ENCODE peak calls at places on chromosomes 6 and 20, in seven cellular contexts. J is Panc1, U is breast epithelium, V is WTC11, K is HFFc6, Q is foreskin keratinocyte, P is cardiac muscle cell. H is an unnamed sample.

GRCh38 chr6:146429831-146430230 is 113.8 kb upstream of the RAB32 start:
- DNase-seq in P (no peak), K (no peak), Q (no peak), U (no peak), V (no peak), J (no peak), H (no peak)

GRCh38 chr6:16316741-16317251 is 78.4 kb downstream of the GMPR start:
- DNase-seq in J (no peak), V (peak), U (no peak), Q (peak), K (peak), P (peak), H (no peak)

GRCh38 chr20:61683721-61684120 is 382.0 kb downstream of the TAF4 start:
- DNase-seq in Q (peak), K (no peak), P (no peak), V (no peak), J (no peak), U (no peak), H (no peak)

GRCh38 chr6:144955853-144956252 is 670.7 kb downstream of the UTRN start:
- DNase-seq in Q (peak), J (no peak), V (no peak), U (no peak), P (no peak), K (peak), H (no peak)

GRCh38 chr20:59078231-59078630 is 35.6 kb upstream of the PRELID3B start:
- DNase-seq in J (no peak), P (no peak), Q (peak), K (no peak), V (no peak), U (no peak), H (no peak)

GRCh38 chr6:88561974-88562736 is 396.0 kb upstream of the CNR1 start:
- DNase-seq in V (no peak), Q (no peak), J (no peak), P (no peak), U (no peak), K (no peak), H (no peak)

GRCh38 chr6:127515234-127515793 is 3.8 kb downstream of the MTCL3 start:
- DNase-seq in V (peak), J (no peak), P (peak), U (no peak), K (peak), Q (no peak), H (no peak)

GRCh38 chr6:57102976-57103375 is 13.0 kb downstream of the ZNF451 start:
- DNase-seq in V (no peak), U (no peak), K (no peak), P (no peak), Q (no peak), J (no peak), H (no peak)

GRCh38 chr6:116268589-116269293 is 11.0 kb downstream of the TSPYL1 start:
- DNase-seq in U (no peak), K (peak), J (peak), P (peak), V (no peak), Q (peak), H (no peak)

GRCh38 chr6:45965007-45965406 is 50.7 kb downstream of the CLIC5 start:
- DNase-seq in K (no peak), V (no peak), U (no peak), J (no peak), Q (peak), P (no peak), H (no peak)

GRCh38 chr20:57957397-57958049 is 247.7 kb upstream of the PMEPA1 start:
- DNase-seq in K (peak), J (no peak), U (no peak), P (no peak), Q (no peak), V (no peak), H (no peak)

GRCh38 chr20:8143474-8143873 is 11.4 kb downstream of the PLCB1 start:
- DNase-seq in Q (no peak), P (no peak), V (no peak), J (no peak), K (no peak), U (no peak), H (no peak)

GRCh38 chr6:161922631-161923119 is 648.8 kb upstream of the AGPAT4 start:
- DNase-seq in P (peak), U (no peak), Q (peak), K (no peak), J (peak), V (peak), H (no peak)
- TF ChIP-seq CTCF in P (peak), U (no peak), Q (peak), K (no peak), J (peak), V (no peak), H (peak)

DNA sequence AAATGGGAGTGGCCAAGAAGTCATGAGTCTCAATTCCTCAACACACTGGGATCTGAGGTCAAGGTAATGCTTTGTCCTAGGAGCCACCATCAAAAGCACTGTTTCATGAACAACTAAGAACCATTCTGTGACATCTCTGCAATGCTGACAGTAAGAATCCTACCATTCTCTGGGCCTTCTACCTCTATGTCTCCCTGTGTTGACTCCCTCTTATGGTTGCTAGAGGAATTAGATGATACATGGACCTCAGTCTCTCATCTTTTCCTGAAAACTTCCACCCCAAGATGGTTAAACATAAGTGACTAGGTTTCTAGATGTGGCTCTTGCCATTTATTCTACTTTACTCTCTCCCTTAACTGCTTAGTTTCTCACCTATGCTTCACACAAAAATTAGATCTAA is 9.1 kb downstream of the MTRF1L start:
- DNase-seq in U (no peak), Q (no peak), J (no peak), V (no peak), P (no peak), K (no peak), H (no peak)
- TF ChIP-seq CTCF in U (no peak), Q (peak), J (peak), V (no peak), P (no peak), K (peak), H (peak)

GRCh38 chr6:105562027-105562426 is 159.1 kb upstream of the PREP start:
- DNase-seq in K (no peak), J (no peak), V (no peak), Q (no peak), P (no peak), U (no peak), H (no peak)
- TF ChIP-seq CTCF in K (no peak), J (no peak), V (no peak), Q (no peak), P (no peak), U (no peak), H (no peak)

GRCh38 chr6:4511626-4512010 is 264.6 kb upstream of the CDYL start:
- DNase-seq in K (no peak), P (no peak), J (no peak), U (no peak), V (no peak), Q (no peak), H (no peak)
- TF ChIP-seq CTCF in K (no peak), P (no peak), J (no peak), U (no peak), V (no peak), Q (no peak), H (no peak)

GRCh38 chr20:48905322-48905647 is 16.2 kb upstream of the ARFGEF2 start:
- DNase-seq in J (no peak), K (no peak), P (no peak), U (no peak), V (no peak), Q (no peak), H (no peak)
- TF ChIP-seq CTCF in J (no peak), K (peak), P (no peak), U (no peak), V (no peak), Q (no peak), H (peak)

DNA sequence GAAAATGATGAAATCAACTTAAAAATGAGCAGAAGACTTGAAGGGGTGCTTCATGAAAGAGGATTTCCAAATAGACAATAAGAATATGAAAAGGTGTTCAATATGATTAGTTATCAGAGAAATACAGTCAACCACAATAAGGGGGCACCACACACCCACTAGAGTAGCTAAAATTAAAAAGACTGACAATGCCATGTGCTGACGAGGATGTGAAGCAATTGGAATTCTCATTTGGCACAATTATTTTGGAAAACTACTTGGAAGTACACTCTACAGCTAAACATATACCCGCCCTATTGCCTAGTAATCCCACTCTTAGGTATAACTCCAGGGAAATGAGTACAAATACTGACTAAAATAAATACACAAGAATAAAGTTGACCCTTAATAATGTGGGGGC is 45.0 kb downstream of the MOCS1 start:
- DNase-seq in J (no peak), U (no peak), P (no peak), Q (no peak), V (no peak), K (no peak), H (no peak)
- TF ChIP-seq CTCF in J (no peak), U (no peak), P (no peak), Q (no peak), V (no peak), K (peak), H (no peak)

DNA sequence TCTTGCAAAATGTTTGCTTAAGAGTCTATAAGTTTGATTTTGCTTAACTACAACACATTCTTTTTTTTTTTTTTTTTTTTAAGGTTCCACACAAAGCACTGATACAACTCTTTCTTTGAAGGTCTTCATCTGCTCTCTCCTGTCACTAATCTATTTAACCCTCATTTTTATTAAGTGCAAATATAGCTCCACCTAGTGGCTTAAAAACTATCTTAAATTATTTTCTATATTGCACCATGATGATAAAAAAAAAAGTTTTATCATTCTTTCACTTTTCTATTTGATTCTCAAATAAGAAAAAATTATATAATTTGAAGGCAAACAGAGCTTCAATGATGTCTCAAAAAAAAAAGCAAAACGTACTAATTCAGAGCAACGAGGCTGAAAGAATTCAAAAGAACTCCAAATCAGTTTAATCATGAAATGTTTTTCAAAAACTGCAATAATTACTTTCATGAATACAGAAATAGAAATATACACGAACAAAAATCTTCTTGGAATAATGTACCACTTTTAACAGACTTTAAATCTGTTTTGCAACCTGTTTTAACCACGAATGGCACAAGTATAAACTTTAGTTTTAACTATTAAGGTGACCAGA is 12.8 kb downstream of the ESF1 start:
- DNase-seq in P (peak), K (peak), Q (no peak), V (no peak), J (no peak), U (no peak), H (no peak)
- TF ChIP-seq CTCF in P (peak), K (peak), Q (peak), V (peak), J (peak), U (no peak), H (peak)

DNA sequence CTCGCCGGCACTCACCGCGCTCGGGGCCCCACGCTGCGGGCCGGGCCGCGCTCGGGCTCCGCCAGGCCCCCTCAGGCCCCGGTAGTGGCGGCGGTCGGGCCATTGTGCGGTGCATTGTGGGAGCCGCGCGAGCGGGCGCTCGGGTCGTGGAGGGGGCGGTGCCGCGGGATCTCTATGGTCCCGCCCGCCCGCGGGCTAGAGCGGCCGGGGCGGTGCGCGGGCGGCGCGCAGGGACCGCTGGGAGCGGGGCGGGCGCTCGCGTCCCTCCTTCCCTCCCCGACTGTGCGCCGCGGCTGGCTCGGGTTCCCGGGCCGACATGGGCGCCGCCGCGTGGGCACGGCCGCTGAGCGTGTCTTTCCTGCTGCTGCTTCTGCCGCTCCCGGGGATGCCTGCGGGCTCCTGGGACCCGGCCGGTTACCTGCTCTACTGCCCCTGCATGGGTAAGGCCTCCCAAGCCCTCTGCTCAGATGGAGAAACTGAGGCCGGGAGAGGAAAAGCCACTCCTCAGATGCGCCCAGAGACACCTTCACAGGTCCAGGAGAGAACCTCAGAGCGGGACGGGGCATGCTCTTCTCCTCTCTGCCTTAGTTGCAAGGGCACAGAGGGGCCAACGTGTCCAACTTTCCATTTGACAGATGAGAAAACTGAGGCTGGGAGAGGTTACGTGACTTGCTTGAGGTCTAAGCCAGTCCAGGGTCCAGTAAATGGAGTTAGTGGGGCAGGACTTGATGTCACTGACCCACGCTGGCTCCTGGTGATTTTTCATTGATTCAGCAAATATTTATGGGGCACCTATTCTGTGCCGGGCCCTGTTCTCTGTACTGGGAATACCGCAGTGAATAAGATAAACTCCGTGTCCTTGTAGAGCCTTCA is at the start of the genes PLAGL2 and POFUT1:
- DNase-seq in V (peak), P (peak), U (peak), K (peak), Q (peak), J (peak), H (peak)
- TF ChIP-seq CTCF in V (no peak), P (peak), U (no peak), K (peak), Q (peak), J (no peak), H (peak)

DNA sequence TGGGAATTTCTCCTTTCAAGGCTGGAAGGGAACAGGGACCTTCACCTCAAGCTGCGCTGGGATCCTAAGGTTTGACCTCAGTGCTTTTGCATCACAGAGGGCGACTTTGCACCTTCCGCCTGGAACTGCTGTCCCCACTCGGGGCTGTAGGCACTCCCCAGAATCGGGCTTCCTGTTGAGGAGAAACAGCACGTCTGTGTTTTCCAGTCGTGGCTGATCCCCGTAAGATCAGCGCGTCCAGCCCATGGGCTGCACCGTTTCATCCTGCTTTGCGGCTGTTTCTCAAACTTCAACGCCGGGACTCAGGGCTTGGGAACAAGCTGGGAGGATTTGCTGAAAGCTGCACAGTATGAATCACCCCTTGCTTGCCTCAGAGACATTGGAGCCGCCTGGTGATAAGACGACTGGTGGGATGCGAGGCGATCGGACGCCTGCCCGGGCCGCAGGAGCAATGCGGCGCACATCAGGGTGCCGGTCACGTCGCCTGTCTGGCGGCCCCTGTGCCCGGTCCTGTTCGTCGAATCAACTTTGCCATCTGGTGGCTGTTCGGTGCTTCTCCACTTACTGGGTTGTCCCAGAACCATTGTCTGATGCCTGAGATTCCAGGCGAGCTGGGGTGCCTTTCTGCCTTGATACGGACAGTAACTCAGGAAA is 53.6 kb upstream of the FRMD1 start:
- DNase-seq in V (peak), U (no peak), P (peak), K (peak), J (no peak), Q (no peak), H (peak)
- TF ChIP-seq CTCF in V (no peak), U (no peak), P (peak), K (peak), J (no peak), Q (peak), H (peak)

GRCh38 chr6:6218246-6219085 is 102.0 kb downstream of the F13A1 start:
- DNase-seq in U (no peak), Q (no peak), V (no peak), P (no peak), J (no peak), K (peak), H (no peak)

GRCh38 chr6:6221829-6222535 is 98.5 kb downstream of the F13A1 start:
- DNase-seq in J (no peak), K (no peak), P (peak), V (peak), Q (no peak), U (no peak), H (no peak)

GRCh38 chr6:6220718-6221117 is 99.7 kb downstream of the F13A1 start:
- DNase-seq in V (no peak), K (no peak), P (peak), Q (no peak), J (no peak), U (no peak), H (no peak)

GRCh38 chr6:6219716-6220115 is 100.7 kb downstream of the F13A1 start:
- DNase-seq in J (no peak), V (no peak), K (no peak), U (no peak), P (no peak), Q (no peak), H (no peak)

DNA sequence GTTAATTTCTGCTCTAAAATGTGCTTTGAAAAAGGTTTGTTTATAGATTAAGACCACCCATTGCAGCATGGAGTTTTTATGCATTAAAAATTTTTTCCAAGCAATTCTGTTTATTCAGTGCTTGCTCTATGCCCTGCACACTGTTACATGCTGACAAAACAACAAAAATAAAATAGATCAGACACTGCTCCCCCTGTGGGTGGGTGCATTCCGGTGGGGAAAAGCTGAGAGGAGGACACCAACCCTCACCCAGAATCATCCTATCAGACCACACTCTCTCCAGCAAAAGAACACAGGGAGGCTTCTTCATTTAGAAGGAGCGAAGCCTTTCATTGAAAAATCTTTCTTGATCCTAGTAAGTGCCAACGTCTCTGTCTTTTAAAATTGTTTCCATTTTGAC is 102.6 kb downstream of the F13A1 start:
- DNase-seq in U (no peak), Q (no peak), K (no peak), P (no peak), J (no peak), V (no peak), H (no peak)
- TF ChIP-seq CTCF in U (no peak), Q (no peak), K (no peak), P (no peak), J (no peak), V (no peak), H (peak)

H was measured in type B pancreatic cell.